ENCODE peak calls at places on chromosomes 6 and 20, in seven cellular contexts. N is HepG2, K is GM12878, Q is H1, H is K562, Z is HCT116, R is SK-N-SH. L is an unnamed sample.

GRCh38 chr6:64330694-64331309 is 695.2 kb downstream of the PHF3 start:
- DNase-seq in R (no peak), K (peak; percentile 11), Q (peak; percentile 90), H (no peak), Z (no peak), N (peak; percentile 55), L (peak; percentile 27)

GRCh38 chr6:91098006-91098405 is 511.1 kb upstream of the MAP3K7 start:
- DNase-seq in K (no peak), R (no peak), H (no peak), N (no peak), Z (no peak), Q (no peak), L (no peak)

GRCh38 chr6:106178900-106179299 is 92.8 kb downstream of the PRDM1 start:
- DNase-seq in N (no peak), R (no peak), H (no peak), K (no peak), Z (no peak), Q (no peak), L (no peak)

GRCh38 chr6:118387921-118388701 is 160.0 kb upstream of the PLN start:
- DNase-seq in R (no peak), Z (peak; percentile 3), H (no peak), K (no peak), Q (no peak), N (no peak), L (no peak)

GRCh38 chr20:13687827-13688226 is 49.1 kb upstream of the TASP1 start:
- DNase-seq in Q (no peak), N (no peak), R (no peak), H (no peak), K (no peak), Z (no peak), L (no peak)

GRCh38 chr6:81865712-81866111 is 113.2 kb upstream of the TENT5A start:
- DNase-seq in N (peak; percentile 51), Z (no peak), K (no peak), H (no peak), R (no peak), Q (no peak), L (no peak)

GRCh38 chr6:46583081-46583480 is 69.5 kb downstream of the CYP39A1 start:
- DNase-seq in K (no peak), Q (no peak), Z (no peak), R (no peak), H (no peak), N (no peak), L (no peak)

GRCh38 chr20:57047281-57048026 is 219.0 kb downstream of the BMP7 start:
- DNase-seq in K (no peak), H (no peak), N (peak; percentile 34), Z (no peak), R (no peak), Q (no peak), L (no peak)

GRCh38 chr6:95404777-95405176 is 172.6 kb upstream of the MANEA start:
- DNase-seq in K (no peak), R (no peak), Z (no peak), H (no peak), N (no peak), Q (no peak), L (no peak)

GRCh38 chr6:84449220-84449619 is 221.8 kb upstream of the CEP162 start:
- DNase-seq in Q (no peak), R (no peak), K (no peak), Z (no peak), H (no peak), N (no peak), L (no peak)

GRCh38 chr6:107079429-107079828 is 35.9 kb downstream of the BEND3 start:
- DNase-seq in R (no peak), K (no peak), Q (no peak), H (no peak), Z (peak; percentile 18), N (peak; percentile 16), L (no peak)

GRCh38 chr6:133240511-133241087 is 558 bp upstream of the EYA4 start:
- DNase-seq in R (peak; percentile 53), H (no peak), Z (no peak), N (no peak), K (no peak), Q (peak; percentile 67), L (no peak)

GRCh38 chr6:106163446-106163965 is 77.4 kb downstream of the PRDM1 start:
- DNase-seq in K (peak; percentile 69), H (no peak), Z (no peak), N (no peak), Q (no peak), R (no peak), L (no peak)

GRCh38 chr20:58987790-58988564 is 6.9 kb downstream of the NELFCD start:
- DNase-seq in H (no peak), K (no peak), Q (no peak), R (no peak), N (no peak), Z (no peak), L (no peak)

GRCh38 chr6:154765273-154765672 is 32.1 kb downstream of the SCAF8 start:
- DNase-seq in H (no peak), K (no peak), Q (no peak), R (no peak), Z (no peak), N (no peak), L (no peak)

GRCh38 chr6:74867286-74867685 is 338.6 kb downstream of the COL12A1 start:
- DNase-seq in H (no peak), K (no peak), N (no peak), R (no peak), Q (no peak), Z (no peak), L (no peak)

DNA sequence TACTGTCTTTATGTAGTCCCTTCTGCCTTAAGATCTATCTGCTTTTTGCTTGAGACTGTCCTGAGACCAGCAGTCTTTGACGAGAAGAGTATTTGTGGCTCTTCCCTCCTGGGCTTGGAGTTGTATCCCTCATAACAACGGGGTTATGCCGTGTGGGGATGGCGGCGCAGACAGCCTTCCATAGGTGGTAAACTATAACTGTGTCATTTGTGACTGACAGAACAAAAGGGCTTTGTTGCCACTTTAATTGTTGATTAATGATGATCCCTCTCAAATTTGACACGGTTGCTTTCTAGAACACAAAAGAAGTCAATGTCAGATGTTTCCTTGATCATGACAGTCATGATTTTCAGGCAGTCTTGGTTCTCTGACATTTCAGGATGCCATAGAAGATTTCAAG is 196.6 kb downstream of the JARID2 start:
- DNase-seq in R (no peak), H (no peak), N (no peak), K (no peak), Q (no peak), Z (no peak), L (no peak)
- H3K4me1 ChIP-seq in R (peaks cover 22% of the 10 kb centered on the region), H (peaks cover 24% of the 10 kb centered on the region), N (peaks cover 15% of the 10 kb centered on the region), K (peaks cover 19% of the 10 kb centered on the region), Q (peaks cover 31% of the 10 kb centered on the region), Z (peaks cover 11% of the 10 kb centered on the region), L (peaks cover 11% of the 10 kb centered on the region)

GRCh38 chr6:18219611-18220010 is 44.7 kb downstream of the DEK start:
- DNase-seq in Z (no peak), K (no peak), N (no peak), Q (no peak), H (no peak), R (no peak), L (no peak)
- H3K36me3 ChIP-seq in Z (peaks cover 12% of the 10 kb centered on the region), K (peaks cover 11% of the 10 kb centered on the region), N (peaks cover 26% of the 10 kb centered on the region), Q (peaks cover 14% of the 10 kb centered on the region), H (peaks cover 78% of the 10 kb centered on the region), R (peaks cover 35% of the 10 kb centered on the region), L (peaks cover 30% of the 10 kb centered on the region)

GRCh38 chr20:34018166-34018565 is 24.5 kb downstream of the RALY start:
- DNase-seq in H (no peak), Q (no peak), Z (no peak), K (no peak), R (no peak), N (no peak), L (no peak)

GRCh38 chr20:34015401-34016335 is 22.0 kb downstream of the RALY start:
- DNase-seq in H (no peak), Z (no peak), R (no peak), N (no peak), K (no peak), Q (no peak), L (no peak)

GRCh38 chr20:34017610-34018009 is 23.9 kb downstream of the RALY start:
- DNase-seq in Q (no peak), K (no peak), N (no peak), H (no peak), R (no peak), Z (no peak), L (no peak)

GRCh38 chr20:34014878-34015277 is 21.2 kb downstream of the RALY start:
- DNase-seq in R (no peak), H (no peak), Z (no peak), Q (no peak), K (no peak), N (no peak), L (no peak)

GRCh38 chr20:34016736-34017135 is 23.0 kb downstream of the RALY start:
- DNase-seq in N (no peak), Z (no peak), H (no peak), Q (no peak), K (no peak), R (no peak), L (no peak)
- TF ChIP-seq YY1 in N (no peak), Z (no peak), H (no peak), Q (no peak), K (no peak), R (no peak), L (no peak)

GRCh38 chr20:33686984-33687366 is 790 bp upstream of the E2F1 start:
- DNase-seq in N (no peak), R (no peak), Z (no peak), K (no peak), H (no peak), Q (no peak), L (no peak)

GRCh38 chr20:33687370-33687915 is 1.3 kb upstream of the E2F1 start:
- DNase-seq in N (no peak), K (no peak), H (no peak), R (no peak), Q (no peak), Z (no peak), L (no peak)

GRCh38 chr20:33685328-33686007 is 717 bp downstream of the E2F1 start:
- DNase-seq in H (peak; percentile 92), R (peak; percentile 80), N (peak; percentile 71), Z (no peak), Q (peak; percentile 63), K (peak; percentile 62), L (no peak)

GRCh38 chr20:33684533-33685327 is 1.5 kb downstream of the E2F1 start:
- DNase-seq in Q (no peak), K (no peak), Z (no peak), H (peak; percentile 14), R (peak; percentile 76), N (no peak), L (no peak)

DNA sequence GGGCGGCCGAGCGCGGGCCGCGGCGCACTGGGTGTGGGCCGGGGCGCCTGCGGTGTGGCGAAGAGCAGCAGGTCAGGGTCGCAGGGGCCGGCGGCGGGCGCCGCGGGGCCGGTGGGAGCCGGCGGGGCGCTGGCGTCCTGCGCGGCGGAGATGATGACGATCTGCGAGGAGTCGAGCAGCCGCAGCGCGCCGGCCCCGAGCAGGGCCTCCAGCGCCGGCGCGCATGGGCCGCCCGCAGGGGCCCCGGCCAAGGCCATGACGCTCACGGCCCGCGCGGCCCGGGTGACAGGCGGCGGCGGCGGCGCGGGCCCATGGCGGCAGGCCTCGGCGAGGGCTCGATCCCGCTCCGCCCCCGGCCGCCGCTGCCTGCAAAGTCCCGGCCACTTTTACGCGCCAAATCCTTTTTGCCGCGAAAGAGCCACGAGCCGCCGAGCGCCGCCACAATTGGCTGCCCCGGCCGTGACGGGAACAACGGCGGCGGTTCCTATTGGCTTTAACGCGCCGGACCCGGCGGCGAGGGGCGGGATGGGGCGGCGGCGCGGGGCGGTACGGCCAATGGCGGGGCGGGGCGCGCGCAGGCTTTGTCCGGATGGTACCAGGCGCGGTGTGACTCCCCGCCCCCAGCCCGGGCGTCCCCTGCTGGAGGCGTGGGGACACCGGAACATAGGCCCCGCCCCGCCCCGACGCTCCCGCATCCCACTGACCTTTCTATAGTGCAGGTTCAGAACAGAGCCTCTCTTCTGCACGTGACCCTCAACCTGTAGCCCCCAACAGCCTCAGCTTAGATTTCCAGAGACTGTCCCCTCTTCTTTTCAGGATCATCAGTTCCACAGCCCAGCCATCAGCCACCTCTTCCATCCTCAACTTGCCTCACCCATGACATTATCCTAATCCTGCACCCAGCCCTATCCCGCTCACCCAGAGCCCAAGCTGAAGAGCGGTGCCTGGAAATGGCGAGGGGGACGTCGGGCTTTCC is at the start of gene E2F1:
- DNase-seq in R (peak; percentile 99), H (peak; percentile 96), K (peak; percentile 61), N (peak; percentile 94), Z (peak; percentile 77), Q (peak; percentile 97), L (peak; percentile 93)
- H3K4me1 ChIP-seq in R (peaks cover 19% of the 10 kb centered on the region), H (peaks cover 40% of the 10 kb centered on the region), K (peaks cover 34% of the 10 kb centered on the region), N (peaks cover 63% of the 10 kb centered on the region), Z (peaks cover 13% of the 10 kb centered on the region), Q (peaks cover 25% of the 10 kb centered on the region), L (peaks cover 19% of the 10 kb centered on the region)